ENCODE peak calls at places on chromosome 14, in six cellular contexts. One of them, this sample, is unnamed.
A peak's percentile ranks its signal among the peaks of the same experiment; 100 is the strongest.

GRCh38 chr14:75494898-75495297 is 27.4 kb upstream of the BATF start:
- DNase-seq in dorsolateral prefrontal cortex: no peak
- DNase-seq in NB4: no peak
- DNase-seq in activated naive CD4-positive, alpha-beta T cell treated with Interleukin-2 at 50 U/mL for 16 hours: no peak
- DNase-seq in activated T-cell treated with anti-CD3 and anti-CD28 coated beads for 1 hour: no peak
- DNase-seq in HT1080: peak; percentile 42
- DNase-seq in this sample: no peak

GRCh38 chr14:74577247-74577947 is 34.6 kb downstream of the LTBP2 start:
- DNase-seq in dorsolateral prefrontal cortex: no peak
- DNase-seq in NB4: no peak
- DNase-seq in activated naive CD4-positive, alpha-beta T cell treated with Interleukin-2 at 50 U/mL for 16 hours: no peak
- DNase-seq in activated T-cell treated with anti-CD3 and anti-CD28 coated beads for 1 hour: no peak
- DNase-seq in HT1080: no peak
- DNase-seq in this sample: no peak

GRCh38 chr14:52080171-52080800 is 11.4 kb upstream of the NID2 start:
- DNase-seq in dorsolateral prefrontal cortex: no peak
- DNase-seq in NB4: no peak
- DNase-seq in activated naive CD4-positive, alpha-beta T cell treated with Interleukin-2 at 50 U/mL for 16 hours: no peak
- DNase-seq in activated T-cell treated with anti-CD3 and anti-CD28 coated beads for 1 hour: no peak
- DNase-seq in HT1080: no peak
- DNase-seq in this sample: peak; percentile 34

GRCh38 chr14:44961151-44961729 is 507 bp downstream of the KLHL28 start:
- DNase-seq in dorsolateral prefrontal cortex: peak; percentile 51
- DNase-seq in NB4: peak; percentile 76
- DNase-seq in activated naive CD4-positive, alpha-beta T cell treated with Interleukin-2 at 50 U/mL for 16 hours: peak; percentile 67
- DNase-seq in activated T-cell treated with anti-CD3 and anti-CD28 coated beads for 1 hour: peak; percentile 38
- DNase-seq in HT1080: peak; percentile 1
- DNase-seq in this sample: peak; percentile 67

GRCh38 chr14:51650721-51651387 is 856 bp upstream of the FRMD6 start:
- DNase-seq in dorsolateral prefrontal cortex: no peak
- DNase-seq in NB4: peak; percentile 1
- DNase-seq in activated naive CD4-positive, alpha-beta T cell treated with Interleukin-2 at 50 U/mL for 16 hours: no peak
- DNase-seq in activated T-cell treated with anti-CD3 and anti-CD28 coated beads for 1 hour: no peak
- DNase-seq in HT1080: peak; percentile 27
- DNase-seq in this sample: peak; percentile 43

GRCh38 chr14:36134026-36134425 is 42.5 kb downstream of the PTCSC3 start:
- DNase-seq in dorsolateral prefrontal cortex: no peak
- DNase-seq in NB4: peak; percentile 6
- DNase-seq in activated naive CD4-positive, alpha-beta T cell treated with Interleukin-2 at 50 U/mL for 16 hours: no peak
- DNase-seq in activated T-cell treated with anti-CD3 and anti-CD28 coated beads for 1 hour: no peak
- DNase-seq in HT1080: peak; percentile 23
- DNase-seq in this sample: no peak

GRCh38 chr14:76937181-76938091 is 91.1 kb downstream of the IRF2BPL start:
- DNase-seq in dorsolateral prefrontal cortex: no peak
- DNase-seq in NB4: no peak
- DNase-seq in activated naive CD4-positive, alpha-beta T cell treated with Interleukin-2 at 50 U/mL for 16 hours: no peak
- DNase-seq in activated T-cell treated with anti-CD3 and anti-CD28 coated beads for 1 hour: no peak
- DNase-seq in HT1080: peak; percentile 40
- DNase-seq in this sample: peak; percentile 76

GRCh38 chr14:83172363-83172762 is 1638.7 kb upstream of the SEL1L start:
- DNase-seq in dorsolateral prefrontal cortex: no peak
- DNase-seq in NB4: no peak
- DNase-seq in activated naive CD4-positive, alpha-beta T cell treated with Interleukin-2 at 50 U/mL for 16 hours: no peak
- DNase-seq in activated T-cell treated with anti-CD3 and anti-CD28 coated beads for 1 hour: no peak
- DNase-seq in HT1080: peak; percentile 81
- DNase-seq in this sample: no peak

GRCh38 chr14:87312138-87312537 is 680.8 kb downstream of the GALC start:
- DNase-seq in dorsolateral prefrontal cortex: no peak
- DNase-seq in NB4: no peak
- DNase-seq in activated naive CD4-positive, alpha-beta T cell treated with Interleukin-2 at 50 U/mL for 16 hours: no peak
- DNase-seq in activated T-cell treated with anti-CD3 and anti-CD28 coated beads for 1 hour: no peak
- DNase-seq in HT1080: no peak
- DNase-seq in this sample: no peak

GRCh38 chr14:58812050-58812690 is 174.4 kb downstream of the DACT1 start:
- DNase-seq in dorsolateral prefrontal cortex: no peak
- DNase-seq in NB4: no peak
- DNase-seq in activated naive CD4-positive, alpha-beta T cell treated with Interleukin-2 at 50 U/mL for 16 hours: no peak
- DNase-seq in activated T-cell treated with anti-CD3 and anti-CD28 coated beads for 1 hour: no peak
- DNase-seq in HT1080: no peak
- DNase-seq in this sample: no peak

GRCh38 chr14:55699131-55700057 is 119.4 kb downstream of the KTN1 start:
- DNase-seq in dorsolateral prefrontal cortex: no peak
- DNase-seq in NB4: no peak
- DNase-seq in activated naive CD4-positive, alpha-beta T cell treated with Interleukin-2 at 50 U/mL for 16 hours: no peak
- DNase-seq in activated T-cell treated with anti-CD3 and anti-CD28 coated beads for 1 hour: no peak
- DNase-seq in HT1080: peak; percentile 80
- DNase-seq in this sample: no peak

GRCh38 chr14:93108105-93108504 is 7.6 kb downstream of the ITPK1 start:
- DNase-seq in dorsolateral prefrontal cortex: no peak
- DNase-seq in NB4: peak; percentile 13
- DNase-seq in activated naive CD4-positive, alpha-beta T cell treated with Interleukin-2 at 50 U/mL for 16 hours: no peak
- DNase-seq in activated T-cell treated with anti-CD3 and anti-CD28 coated beads for 1 hour: no peak
- DNase-seq in HT1080: no peak
- DNase-seq in this sample: no peak

GRCh38 chr14:76584271-76584702 is 177.0 kb upstream of the VASH1 start:
- DNase-seq in dorsolateral prefrontal cortex: no peak
- DNase-seq in NB4: no peak
- DNase-seq in activated naive CD4-positive, alpha-beta T cell treated with Interleukin-2 at 50 U/mL for 16 hours: no peak
- DNase-seq in activated T-cell treated with anti-CD3 and anti-CD28 coated beads for 1 hour: no peak
- DNase-seq in HT1080: no peak
- DNase-seq in this sample: peak; percentile 31

GRCh38 chr14:29846339-29847129 is 81.1 kb downstream of the PRKD1 start:
- DNase-seq in dorsolateral prefrontal cortex: no peak
- DNase-seq in NB4: no peak
- DNase-seq in activated naive CD4-positive, alpha-beta T cell treated with Interleukin-2 at 50 U/mL for 16 hours: no peak
- DNase-seq in activated T-cell treated with anti-CD3 and anti-CD28 coated beads for 1 hour: no peak
- DNase-seq in HT1080: no peak
- DNase-seq in this sample: no peak